ENCODE peak calls at places on chromosome 6, in six cellular contexts. T is upper lobe of left lung, P is HCT116, K is heart left ventricle, C is colonic mucosa, S is cardiac muscle cell. N is an unnamed sample.

GRCh38 chr6:129402244-129402643 is 307.7 kb downstream of the ARHGAP18 start:
- DNase-seq in T (no peak), P (no peak), K (no peak), C (no peak), S (no peak), N (no peak)

GRCh38 chr6:22072939-22073338 is 223.9 kb downstream of the PRL start:
- DNase-seq in T (no peak), P (no peak), K (no peak), C (no peak), S (peak), N (no peak)

GRCh38 chr6:1622220-1622841 is 12.6 kb downstream of the FOXC1 start:
- DNase-seq in T (no peak), P (no peak), K (no peak), C (no peak), S (no peak), N (peak)

GRCh38 chr6:129493396-129493902 is 216.5 kb downstream of the ARHGAP18 start:
- DNase-seq in T (no peak), P (peak), K (no peak), C (no peak), S (no peak), N (no peak)

GRCh38 chr6:144334150-144334708 is 49.1 kb downstream of the UTRN start:
- DNase-seq in T (no peak), P (no peak), K (no peak), C (peak), S (no peak), N (no peak)

GRCh38 chr6:74872754-74873446 is 333.0 kb downstream of the COL12A1 start:
- DNase-seq in T (no peak), P (no peak), K (no peak), C (no peak), S (no peak), N (no peak)

GRCh38 chr6:6696867-6697531 is 108.5 kb downstream of the LY86 start:
- DNase-seq in T (peak), P (peak), K (peak), C (peak), S (peak), N (no peak)

GRCh38 chr6:147508073-147508870 is at the start of gene SAMD5:
- DNase-seq in T (peak), P (peak), K (peak), C (peak), S (peak), N (peak)

GRCh38 chr6:17054647-17055046 is 47.2 kb upstream of the STMND1 start:
- DNase-seq in T (no peak), P (no peak), K (no peak), C (no peak), S (no peak), N (no peak)

GRCh38 chr6:44608175-44608574 is 220.7 kb downstream of the CDC5L start:
- DNase-seq in T (no peak), P (no peak), K (no peak), C (no peak), S (no peak), N (no peak)

GRCh38 chr6:28941681-28942448 is 18.1 kb upstream of the TRIM27 start:
- DNase-seq in T (no peak), P (no peak), K (no peak), C (no peak), S (no peak), N (no peak)

GRCh38 chr6:99348823-99349619 is 453 bp downstream of the FAXC start:
- DNase-seq in T (peak), P (no peak), K (no peak), C (no peak), S (peak), N (no peak)

GRCh38 chr6:165163519-165163918 is 145.9 kb downstream of the C6orf118 start:
- DNase-seq in T (no peak), P (no peak), K (no peak), C (no peak), S (no peak), N (no peak)

GRCh38 chr6:67630146-67630545 is 1004.9 kb upstream of the ADGRB3 start:
- DNase-seq in T (no peak), P (no peak), K (no peak), C (no peak), S (peak), N (no peak)

GRCh38 chr6:113873043-113873667 is 16.0 kb downstream of the MARCKS start:
- DNase-seq in T (no peak), P (no peak), K (no peak), C (peak), S (no peak), N (peak)

GRCh38 chr6:33167374-33168148 is 24.7 kb downstream of the COL11A2 start:
- DNase-seq in T (peak), P (no peak), K (no peak), C (no peak), S (no peak), N (no peak)

GRCh38 chr6:44030812-44031454 is 96.3 kb downstream of the MRPL14 start:
- DNase-seq in T (no peak), P (no peak), K (no peak), C (no peak), S (no peak), N (peak)

GRCh38 chr6:21947751-21948386 is 349.0 kb downstream of the PRL start:
- DNase-seq in T (no peak), P (no peak), K (no peak), C (no peak), S (no peak), N (no peak)

GRCh38 chr6:134902907-134903306 is 47.0 kb downstream of the ALDH8A1 start:
- DNase-seq in T (no peak), P (no peak), K (no peak), C (no peak), S (peak), N (no peak)

GRCh38 chr6:3822747-3823445 is 26.3 kb upstream of the FAM50B start:
- DNase-seq in T (peak), P (no peak), K (no peak), C (no peak), S (peak), N (no peak)

GRCh38 chr6:12291785-12292604 is 1.8 kb downstream of the EDN1 start:
- DNase-seq in T (peak), P (no peak), K (no peak), C (peak), S (peak), N (no peak)

GRCh38 chr6:44107017-44107416 is 20.2 kb downstream of the MRPL14 start:
- DNase-seq in T (no peak), P (no peak), K (no peak), C (no peak), S (no peak), N (no peak)

GRCh38 chr6:33718713-33719112 is 7.2 kb upstream of the UQCC2 start:
- DNase-seq in T (no peak), P (no peak), K (no peak), C (no peak), S (no peak), N (no peak)

GRCh38 chr6:39992861-39993622 is 58.8 kb upstream of the MOCS1 start:
- DNase-seq in T (no peak), P (no peak), K (no peak), C (no peak), S (peak), N (no peak)

GRCh38 chr6:67497749-67498148 is 1137.3 kb upstream of the ADGRB3 start:
- DNase-seq in T (no peak), P (no peak), K (no peak), C (no peak), S (no peak), N (no peak)

GRCh38 chr6:73285674-73286283 is 22.8 kb upstream of the KHDC1 start:
- DNase-seq in T (no peak), P (peak), K (no peak), C (no peak), S (peak), N (no peak)

GRCh38 chr6:44342489-44342888 is at the start of gene SPATS1:
- DNase-seq in T (peak), P (no peak), K (peak), C (no peak), S (peak), N (no peak)

GRCh38 chr6:84078335-84078734 is 44.8 kb downstream of the MRAP2 start:
- DNase-seq in T (no peak), P (no peak), K (no peak), C (no peak), S (no peak), N (no peak)

GRCh38 chr6:43308101-43308989 is at the start of gene CRIP3:
- DNase-seq in T (peak), P (no peak), K (peak), C (peak), S (peak), N (peak)

GRCh38 chr6:136173519-136174507 is 76.3 kb downstream of the MTFR2 start:
- DNase-seq in T (no peak), P (no peak), K (peak), C (peak), S (peak), N (no peak)

GRCh38 chr6:142693446-142693845 is 251.5 kb downstream of the HIVEP2 start:
- DNase-seq in T (no peak), P (no peak), K (no peak), C (no peak), S (peak), N (no peak)

GRCh38 chr6:96939019-96939805 is 14.7 kb downstream of the KLHL32 start:
- DNase-seq in T (no peak), P (peak), K (no peak), C (peak), S (peak), N (no peak)

GRCh38 chr6:104123227-104123626 is 736.5 kb downstream of the HACE1 start:
- DNase-seq in T (no peak), P (no peak), K (no peak), C (no peak), S (no peak), N (no peak)

GRCh38 chr6:138107078-138107751 is at the start of gene PERP:
- DNase-seq in T (peak), P (peak), K (peak), C (peak), S (peak), N (peak)

GRCh38 chr6:106339334-106340029 is 13.9 kb upstream of the ATG5 start:
- DNase-seq in T (no peak), P (peak), K (no peak), C (peak), S (peak), N (peak)

GRCh38 chr6:109303647-109304283 is 78.5 kb downstream of the CD164 start:
- DNase-seq in T (no peak), P (no peak), K (no peak), C (peak), S (no peak), N (no peak)

GRCh38 chr6:6519028-6519427 is 69.5 kb upstream of the LY86 start:
- DNase-seq in T (no peak), P (no peak), K (no peak), C (no peak), S (no peak), N (no peak)

GRCh38 chr6:144749263-144749662 is 464.1 kb downstream of the UTRN start:
- DNase-seq in T (no peak), P (no peak), K (no peak), C (no peak), S (no peak), N (no peak)

GRCh38 chr6:18413320-18413830 is 26.2 kb downstream of the RNF144B start:
- DNase-seq in T (no peak), P (no peak), K (no peak), C (no peak), S (no peak), N (no peak)

GRCh38 chr6:18414102-18414501 is 27.0 kb downstream of the RNF144B start:
- DNase-seq in T (no peak), P (no peak), K (no peak), C (no peak), S (no peak), N (no peak)

GRCh38 chr6:18415671-18416340 is 28.7 kb downstream of the RNF144B start:
- DNase-seq in T (no peak), P (no peak), K (no peak), C (no peak), S (no peak), N (no peak)

GRCh38 chr6:18416341-18416679 is 29.2 kb downstream of the RNF144B start:
- DNase-seq in T (no peak), P (no peak), K (no peak), C (no peak), S (no peak), N (no peak)

GRCh38 chr6:18415207-18415606 is 28.1 kb downstream of the RNF144B start:
- DNase-seq in T (no peak), P (no peak), K (no peak), C (no peak), S (no peak), N (no peak)
- H3K4me3 ChIP-seq in T (no peak), P (no peak), K (no peak), C (no peak), S (no peak), N (no peak)

GRCh38 chr6:15441215-15441868 is 195.5 kb downstream of the JARID2 start:
- DNase-seq in T (no peak), P (peak), K (no peak), C (peak), S (peak), N (no peak)

GRCh38 chr6:15442467-15442866 is 196.6 kb downstream of the JARID2 start:
- DNase-seq in T (no peak), P (no peak), K (no peak), C (no peak), S (no peak), N (no peak)

GRCh38 chr6:15443119-15443518 is 197.2 kb downstream of the JARID2 start:
- DNase-seq in T (no peak), P (no peak), K (no peak), C (no peak), S (peak), N (no peak)

GRCh38 chr6:15440040-15440439 is 194.2 kb downstream of the JARID2 start:
- DNase-seq in T (no peak), P (no peak), K (no peak), C (no peak), S (no peak), N (no peak)

DNA sequence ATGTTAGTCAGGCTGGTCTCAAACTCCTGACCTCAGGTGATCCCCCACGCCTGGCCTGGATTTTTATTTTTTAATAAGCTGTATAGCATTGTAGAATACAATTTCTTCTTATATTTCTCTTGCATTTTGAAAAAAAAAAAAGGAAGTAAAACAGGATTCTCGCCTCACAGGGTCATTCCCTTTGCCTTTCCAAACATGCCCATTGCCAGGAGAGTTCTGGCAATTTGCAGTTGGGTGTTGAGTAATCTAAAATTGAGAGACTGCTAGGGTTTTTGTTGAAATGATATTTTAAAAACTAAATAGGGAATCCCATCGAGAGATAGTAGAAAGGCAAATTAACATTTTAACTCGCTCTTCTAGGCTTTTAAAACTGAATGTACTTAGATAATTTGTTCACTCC is 196.1 kb downstream of the JARID2 start:
- DNase-seq in T (no peak), P (no peak), K (no peak), C (no peak), S (no peak), N (no peak)
- H3K4me3 ChIP-seq in T (no peak), P (no peak), K (no peak), C (no peak), S (no peak), N (no peak)

GRCh38 chr6:158815915-158816314 is 3.3 kb downstream of the EZR start:
- DNase-seq in T (no peak), P (no peak), K (no peak), C (no peak), S (no peak), N (no peak)

GRCh38 chr6:158815379-158815724 is 3.8 kb downstream of the EZR start:
- DNase-seq in T (no peak), P (no peak), K (no peak), C (no peak), S (no peak), N (no peak)

GRCh38 chr6:158817298-158818007 is 1.7 kb downstream of the EZR start:
- DNase-seq in T (no peak), P (no peak), K (peak), C (peak), S (no peak), N (no peak)

GRCh38 chr6:158818008-158818579 is 1.1 kb downstream of the EZR start:
- DNase-seq in T (peak), P (no peak), K (peak), C (peak), S (peak), N (peak)

DNA sequence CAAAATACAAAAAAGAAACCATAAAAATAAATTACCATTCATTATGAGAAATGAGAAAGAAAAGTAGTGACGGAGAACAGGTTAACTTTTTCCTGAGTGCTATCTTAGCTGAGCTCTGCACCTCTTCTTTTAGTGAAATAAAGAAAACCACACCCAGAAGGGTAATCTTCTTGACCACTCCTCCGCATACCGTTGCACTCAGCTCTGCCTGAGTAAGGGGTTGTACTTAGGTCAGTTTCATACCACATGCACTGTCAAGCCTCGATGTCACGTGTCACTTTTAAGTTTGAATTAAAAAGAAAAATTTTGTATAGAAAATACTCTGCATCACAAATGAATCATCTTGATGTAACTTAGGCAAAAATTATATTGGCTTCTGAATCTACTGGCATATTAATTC is 2.8 kb downstream of the EZR start:
- DNase-seq in T (no peak), P (no peak), K (no peak), C (no peak), S (no peak), N (no peak)
- H3K4me3 ChIP-seq in T (peak), P (peak), K (peak), C (peak), S (peak), N (peak)

DNA sequence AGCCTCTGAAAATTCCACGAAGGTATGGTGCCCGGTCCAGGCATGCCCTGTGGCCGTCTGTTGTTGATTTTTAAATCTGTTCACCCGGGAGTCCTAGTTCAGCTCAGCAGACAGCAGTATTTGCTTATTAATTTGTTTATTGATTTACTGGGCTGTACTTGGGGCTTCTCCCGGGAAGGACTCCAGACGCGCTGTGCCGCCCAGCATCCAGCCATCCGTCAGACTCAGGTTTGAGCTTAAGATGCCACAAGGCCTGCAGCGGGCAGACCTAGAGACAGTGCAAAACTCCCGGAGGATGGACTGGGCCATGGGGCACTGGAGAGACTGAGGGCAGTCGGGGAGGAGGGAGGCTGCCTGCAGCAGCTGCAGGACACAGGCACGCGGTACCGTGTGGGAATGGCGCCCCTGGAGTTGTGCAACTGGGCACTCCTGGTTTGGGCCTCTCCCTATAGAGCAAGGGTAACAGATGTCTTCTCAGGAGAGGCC is 17.3 kb upstream of the CCDC167 start:
- DNase-seq in T (peak), P (no peak), K (no peak), C (no peak), S (no peak), N (no peak)
- H3K4me3 ChIP-seq in T (no peak), P (no peak), K (no peak), C (no peak), S (no peak), N (no peak)

GRCh38 chr6:15299430-15300131 is 53.7 kb downstream of the JARID2 start:
- DNase-seq in T (no peak), P (no peak), K (peak), C (no peak), S (peak), N (peak)

GRCh38 chr6:15304337-15305078 is 58.6 kb downstream of the JARID2 start:
- DNase-seq in T (no peak), P (no peak), K (no peak), C (no peak), S (no peak), N (no peak)

GRCh38 chr6:15303162-15303919 is 57.5 kb downstream of the JARID2 start:
- DNase-seq in T (no peak), P (no peak), K (no peak), C (no peak), S (no peak), N (no peak)

GRCh38 chr6:15303920-15304291 is 58.0 kb downstream of the JARID2 start:
- DNase-seq in T (no peak), P (no peak), K (no peak), C (no peak), S (no peak), N (no peak)

GRCh38 chr6:15301179-15302006 is 55.5 kb downstream of the JARID2 start:
- DNase-seq in T (no peak), P (no peak), K (no peak), C (no peak), S (no peak), N (no peak)
- H3K4me3 ChIP-seq in T (no peak), P (no peak), K (no peak), C (no peak), S (no peak), N (no peak)

N was measured in tibial artery.